ENCODE peak calls at places on chromosome 4, in nine cellular contexts. I is immature natural killer cell, Y is heart right ventricle, F is GM18507, N is pancreas, L is T-helper 9 cell, B is HuH-7.5, W is cardiac muscle cell, M is osteocyte. K is an unnamed sample.

GRCh38 chr4:150579591-150580234 is 2.2 kb upstream of the MAB21L2 start:
- DNase-seq in I (no peak), Y (peak), F (no peak), N (peak), L (no peak), B (no peak), W (peak), M (peak), K (peak)

GRCh38 chr4:60562353-60562752 is 637.8 kb upstream of the ADGRL3 start:
- DNase-seq in I (no peak), Y (no peak), F (no peak), N (no peak), L (no peak), B (no peak), W (no peak), M (no peak), K (no peak)

GRCh38 chr4:123649644-123650356 is 253.2 kb downstream of the SPRY1 start:
- DNase-seq in I (no peak), Y (no peak), F (no peak), N (peak), L (no peak), B (no peak), W (no peak), M (peak), K (no peak)

GRCh38 chr4:101346562-101347266 is 612 bp downstream of the PPP3CA start:
- DNase-seq in I (peak), Y (peak), F (peak), N (peak), L (peak), B (peak), W (peak), M (peak), K (peak)

GRCh38 chr4:99457270-99457669 is 22.1 kb upstream of the ADH7 start:
- DNase-seq in I (no peak), Y (no peak), F (no peak), N (no peak), L (no peak), B (no peak), W (peak), M (no peak), K (no peak)

GRCh38 chr4:30714408-30715031 is 5.6 kb upstream of the PCDH7 start:
- DNase-seq in I (no peak), Y (no peak), F (no peak), N (no peak), L (no peak), B (peak), W (peak), M (no peak), K (peak)

GRCh38 chr4:184216436-184217004 is 1.2 kb downstream of the ENPP6 start:
- DNase-seq in I (no peak), Y (no peak), F (no peak), N (no peak), L (no peak), B (no peak), W (no peak), M (no peak), K (no peak)

GRCh38 chr4:66178901-66179300 is 508.6 kb upstream of the EPHA5 start:
- DNase-seq in I (no peak), Y (no peak), F (no peak), N (no peak), L (no peak), B (no peak), W (no peak), M (no peak), K (no peak)

GRCh38 chr4:56134272-56134671 is 185.5 kb downstream of the CEP135 start:
- DNase-seq in I (no peak), Y (no peak), F (no peak), N (no peak), L (no peak), B (no peak), W (no peak), M (no peak), K (no peak)

GRCh38 chr4:25246680-25247611 is 13.1 kb downstream of the PI4K2B start:
- DNase-seq in I (no peak), Y (no peak), F (no peak), N (no peak), L (no peak), B (no peak), W (no peak), M (no peak), K (no peak)

GRCh38 chr4:48902266-48902665 is 4.3 kb downstream of the OCIAD2 start:
- DNase-seq in I (no peak), Y (no peak), F (no peak), N (no peak), L (no peak), B (no peak), W (no peak), M (no peak), K (no peak)

GRCh38 chr4:153212755-153213154 is 8.5 kb downstream of the TRIM2 start:
- DNase-seq in I (no peak), Y (no peak), F (no peak), N (no peak), L (no peak), B (no peak), W (no peak), M (no peak), K (no peak)

K was measured in ecto neural progenitor cell.